ENCODE peak calls at places on chromosomes 7 and 10, in six cellular contexts. W is H9, R is prostate gland, H is amygdala, N is GM12865, P is substantia nigra. Y is an unnamed sample.

GRCh38 chr7:151202836-151203235 is 7.5 kb downstream of the H2BK1 start:
- DNase-seq in W (no peak), R (no peak), H (no peak), N (no peak), P (no peak), Y (no peak)

GRCh38 chr10:805635-806305 is 116.3 kb upstream of the DIP2C start:
- DNase-seq in W (no peak), R (no peak), H (no peak), N (no peak), P (no peak), Y (no peak)

GRCh38 chr10:104293781-104294321 is 24.9 kb downstream of the GSTO2 start:
- DNase-seq in W (no peak), R (no peak), H (no peak), N (no peak), P (no peak), Y (no peak)

GRCh38 chr7:127954371-127954770 is 76.9 kb downstream of the LRRC4 start:
- DNase-seq in W (no peak), R (no peak), H (no peak), N (no peak), P (no peak), Y (peak; percentile 21)

GRCh38 chr10:14665304-14665703 is 109.4 kb downstream of the FAM107B start:
- DNase-seq in W (no peak), R (peak; percentile 29), H (no peak), N (peak; percentile 35), P (no peak), Y (peak; percentile 53)

GRCh38 chr10:79270471-79271246 is 76.6 kb upstream of the PPIF start:
- DNase-seq in W (no peak), R (no peak), H (no peak), N (no peak), P (no peak), Y (no peak)

GRCh38 chr7:260441-261281 is 29.3 kb upstream of the FOXL3 start:
- DNase-seq in W (no peak), R (no peak), H (no peak), N (no peak), P (no peak), Y (no peak)

GRCh38 chr10:78207776-78208175 is 174.1 kb downstream of the RPS24 start:
- DNase-seq in W (no peak), R (no peak), H (no peak), N (no peak), P (no peak), Y (no peak)

GRCh38 chr10:99993994-99994689 is 15.6 kb downstream of the DNMBP start:
- DNase-seq in W (no peak), R (no peak), H (no peak), N (peak; percentile 81), P (no peak), Y (no peak)

GRCh38 chr10:50325449-50326188 is 74.3 kb upstream of the ASAH2 start:
- DNase-seq in W (no peak), R (peak; percentile 76), H (no peak), N (peak; percentile 64), P (no peak), Y (no peak)

GRCh38 chr7:75796420-75796819 is 17.2 kb downstream of the CCL24 start:
- DNase-seq in W (no peak), R (no peak), H (no peak), N (no peak), P (no peak), Y (no peak)

GRCh38 chr7:125468855-125469174 is 539.2 kb upstream of the POT1 start:
- DNase-seq in W (no peak), R (no peak), H (no peak), N (no peak), P (no peak), Y (no peak)

GRCh38 chr7:25316366-25316765 is 88.1 kb upstream of the NPVF start:
- DNase-seq in W (no peak), R (no peak), H (no peak), N (no peak), P (no peak), Y (no peak)

GRCh38 chr10:11882646-11883375 is 59.7 kb downstream of the PROSER2 start:
- DNase-seq in W (no peak), R (no peak), H (no peak), N (no peak), P (no peak), Y (no peak)

GRCh38 chr10:132436861-132437410 is 39.9 kb downstream of the PWWP2B start:
- DNase-seq in W (no peak), R (no peak), H (no peak), N (no peak), P (no peak), Y (no peak)

GRCh38 chr7:151251926-151252835 is 3.7 kb upstream of the SMARCD3 start:
- DNase-seq in W (peak; percentile 64), R (no peak), H (peak; percentile 57), N (no peak), P (peak; percentile 76), Y (no peak)

GRCh38 chr10:77245953-77246352 is 391.7 kb downstream of the KCNMA1 start:
- DNase-seq in W (no peak), R (no peak), H (no peak), N (no peak), P (no peak), Y (no peak)

Y was measured in LNCaP clone FGC.